ENCODE peak calls at places on chromosome 22, in seven cellular contexts. One of them, this sample, is unnamed.

GRCh38 chr22:46848227-46848626 is 85.8 kb downstream of the TBC1D22A start:
- DNase-seq in fibroblast of the aortic adventitia: no peak
- DNase-seq in psoas muscle: no peak
- DNase-seq in GM12865: no peak
- DNase-seq in heart left ventricle: no peak
- DNase-seq in Calu3: no peak
- DNase-seq in AG09319: no peak
- DNase-seq in this sample: no peak

GRCh38 chr22:49972163-49973017 is 11.8 kb downstream of the PIM3 start:
- DNase-seq in heart left ventricle: peak
- DNase-seq in AG09319: no peak
- DNase-seq in psoas muscle: peak
- DNase-seq in Calu3: no peak
- DNase-seq in GM12865: no peak
- DNase-seq in fibroblast of the aortic adventitia: no peak
- DNase-seq in this sample: no peak

GRCh38 chr22:48651036-48651890 is 1176.4 kb downstream of the BRD1 start:
- DNase-seq in AG09319: no peak
- DNase-seq in fibroblast of the aortic adventitia: no peak
- DNase-seq in Calu3: no peak
- DNase-seq in psoas muscle: no peak
- DNase-seq in heart left ventricle: no peak
- DNase-seq in GM12865: no peak
- DNase-seq in this sample: no peak

GRCh38 chr22:40263191-40263590 is 83.1 kb upstream of the ADSL start:
- DNase-seq in fibroblast of the aortic adventitia: peak
- DNase-seq in GM12865: no peak
- DNase-seq in AG09319: no peak
- DNase-seq in psoas muscle: no peak
- DNase-seq in Calu3: no peak
- DNase-seq in heart left ventricle: peak
- DNase-seq in this sample: peak

GRCh38 chr22:48796295-48797015 is 1031.2 kb downstream of the BRD1 start:
- DNase-seq in AG09319: no peak
- DNase-seq in GM12865: no peak
- DNase-seq in heart left ventricle: no peak
- DNase-seq in fibroblast of the aortic adventitia: no peak
- DNase-seq in Calu3: no peak
- DNase-seq in psoas muscle: no peak
- DNase-seq in this sample: no peak

GRCh38 chr22:19802001-19802880 is 41.7 kb downstream of the TBX1 start:
- DNase-seq in fibroblast of the aortic adventitia: no peak
- DNase-seq in Calu3: no peak
- DNase-seq in AG09319: no peak
- DNase-seq in psoas muscle: no peak
- DNase-seq in heart left ventricle: no peak
- DNase-seq in GM12865: no peak
- DNase-seq in this sample: no peak

GRCh38 chr22:26835929-26836528 is 178.6 kb downstream of the MIAT start:
- DNase-seq in fibroblast of the aortic adventitia: peak
- DNase-seq in GM12865: peak
- DNase-seq in Calu3: peak
- DNase-seq in heart left ventricle: no peak
- DNase-seq in AG09319: no peak
- DNase-seq in psoas muscle: no peak
- DNase-seq in this sample: peak

GRCh38 chr22:50107529-50107928 is 17.7 kb downstream of the MOV10L1 start:
- DNase-seq in psoas muscle: no peak
- DNase-seq in GM12865: no peak
- DNase-seq in Calu3: no peak
- DNase-seq in heart left ventricle: no peak
- DNase-seq in fibroblast of the aortic adventitia: no peak
- DNase-seq in AG09319: no peak
- DNase-seq in this sample: no peak

GRCh38 chr22:37674951-37675929 is at the start of gene LGALS1:
- DNase-seq in fibroblast of the aortic adventitia: peak
- DNase-seq in Calu3: peak
- DNase-seq in GM12865: peak
- DNase-seq in AG09319: peak
- DNase-seq in heart left ventricle: peak
- DNase-seq in psoas muscle: peak
- DNase-seq in this sample: peak

GRCh38 chr22:38570841-38571364 is 920 bp upstream of the DMC1 start:
- DNase-seq in GM12865: peak
- DNase-seq in AG09319: no peak
- DNase-seq in Calu3: peak
- DNase-seq in fibroblast of the aortic adventitia: peak
- DNase-seq in heart left ventricle: peak
- DNase-seq in psoas muscle: peak
- DNase-seq in this sample: no peak

GRCh38 chr22:19035474-19036228 is 86.6 kb downstream of the DGCR2 start:
- DNase-seq in GM12865: peak
- DNase-seq in heart left ventricle: no peak
- DNase-seq in AG09319: no peak
- DNase-seq in fibroblast of the aortic adventitia: no peak
- DNase-seq in psoas muscle: no peak
- DNase-seq in Calu3: no peak
- DNase-seq in this sample: peak

GRCh38 chr22:39493759-39494158 is 8.3 kb upstream of the MIEF1 start:
- DNase-seq in psoas muscle: no peak
- DNase-seq in AG09319: peak
- DNase-seq in fibroblast of the aortic adventitia: peak
- DNase-seq in Calu3: no peak
- DNase-seq in GM12865: no peak
- DNase-seq in heart left ventricle: no peak
- DNase-seq in this sample: peak

GRCh38 chr22:32202539-32203180 is 2.2 kb downstream of the RFPL2 start:
- DNase-seq in heart left ventricle: no peak
- DNase-seq in fibroblast of the aortic adventitia: peak
- DNase-seq in GM12865: peak
- DNase-seq in AG09319: no peak
- DNase-seq in Calu3: peak
- DNase-seq in psoas muscle: no peak
- DNase-seq in this sample: peak

GRCh38 chr22:27880778-27881394 is 38.2 kb downstream of the PITPNB start:
- DNase-seq in GM12865: peak
- DNase-seq in AG09319: peak
- DNase-seq in heart left ventricle: peak
- DNase-seq in psoas muscle: no peak
- DNase-seq in fibroblast of the aortic adventitia: peak
- DNase-seq in Calu3: peak
- DNase-seq in this sample: peak

GRCh38 chr22:40220316-40221054 is 42.8 kb downstream of the TNRC6B start:
- DNase-seq in heart left ventricle: no peak
- DNase-seq in GM12865: no peak
- DNase-seq in AG09319: no peak
- DNase-seq in psoas muscle: no peak
- DNase-seq in Calu3: no peak
- DNase-seq in fibroblast of the aortic adventitia: peak
- DNase-seq in this sample: peak

GRCh38 chr22:44807232-44807631 is 54.9 kb downstream of the ARHGAP8 start:
- DNase-seq in heart left ventricle: no peak
- DNase-seq in psoas muscle: no peak
- DNase-seq in fibroblast of the aortic adventitia: no peak
- DNase-seq in AG09319: no peak
- DNase-seq in GM12865: no peak
- DNase-seq in Calu3: no peak
- DNase-seq in this sample: no peak

GRCh38 chr22:35505394-35506258 is 35.0 kb upstream of the RASD2 start:
- DNase-seq in GM12865: peak
- DNase-seq in psoas muscle: no peak
- DNase-seq in fibroblast of the aortic adventitia: no peak
- DNase-seq in heart left ventricle: no peak
- DNase-seq in AG09319: no peak
- DNase-seq in Calu3: no peak
- DNase-seq in this sample: no peak

GRCh38 chr22:35509451-35509850 is 31.2 kb upstream of the RASD2 start:
- DNase-seq in psoas muscle: no peak
- DNase-seq in AG09319: no peak
- DNase-seq in heart left ventricle: no peak
- DNase-seq in Calu3: no peak
- DNase-seq in GM12865: no peak
- DNase-seq in fibroblast of the aortic adventitia: no peak
- DNase-seq in this sample: no peak

GRCh38 chr22:35509960-35510359 is 30.7 kb upstream of the RASD2 start:
- DNase-seq in AG09319: no peak
- DNase-seq in fibroblast of the aortic adventitia: no peak
- DNase-seq in GM12865: no peak
- DNase-seq in heart left ventricle: no peak
- DNase-seq in psoas muscle: no peak
- DNase-seq in Calu3: no peak
- DNase-seq in this sample: no peak

GRCh38 chr22:35510481-35510934 is 30.1 kb upstream of the RASD2 start:
- DNase-seq in psoas muscle: no peak
- DNase-seq in GM12865: no peak
- DNase-seq in AG09319: no peak
- DNase-seq in fibroblast of the aortic adventitia: no peak
- DNase-seq in heart left ventricle: no peak
- DNase-seq in Calu3: no peak
- DNase-seq in this sample: peak

DNA sequence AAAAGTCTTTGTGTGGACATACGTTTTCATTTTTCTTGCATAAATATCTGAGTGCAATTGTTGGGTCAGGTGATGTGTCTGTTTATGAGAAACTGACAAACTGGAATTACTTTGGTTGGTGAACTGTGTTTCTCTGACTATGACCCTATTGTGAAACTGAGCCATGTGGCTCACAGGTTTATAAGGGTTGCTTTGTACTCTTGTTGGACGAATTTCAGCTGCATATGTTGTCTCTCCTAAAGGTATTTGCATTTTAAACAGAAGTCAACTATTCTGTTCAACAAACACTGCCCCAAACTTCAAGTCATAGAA is 34.4 kb upstream of the RASD2 start:
- DNase-seq in Calu3: no peak
- DNase-seq in fibroblast of the aortic adventitia: no peak
- DNase-seq in heart left ventricle: no peak
- DNase-seq in AG09319: peak
- DNase-seq in GM12865: no peak
- DNase-seq in psoas muscle: no peak
- DNase-seq in this sample: peak
- TF ChIP-seq CTCF in Calu3: no peak
- TF ChIP-seq CTCF in fibroblast of the aortic adventitia: no peak
- TF ChIP-seq CTCF in heart left ventricle: no peak
- TF ChIP-seq CTCF in AG09319: no peak
- TF ChIP-seq CTCF in GM12865: no peak
- TF ChIP-seq CTCF in psoas muscle: no peak
- TF ChIP-seq CTCF in this sample: no peak

DNA sequence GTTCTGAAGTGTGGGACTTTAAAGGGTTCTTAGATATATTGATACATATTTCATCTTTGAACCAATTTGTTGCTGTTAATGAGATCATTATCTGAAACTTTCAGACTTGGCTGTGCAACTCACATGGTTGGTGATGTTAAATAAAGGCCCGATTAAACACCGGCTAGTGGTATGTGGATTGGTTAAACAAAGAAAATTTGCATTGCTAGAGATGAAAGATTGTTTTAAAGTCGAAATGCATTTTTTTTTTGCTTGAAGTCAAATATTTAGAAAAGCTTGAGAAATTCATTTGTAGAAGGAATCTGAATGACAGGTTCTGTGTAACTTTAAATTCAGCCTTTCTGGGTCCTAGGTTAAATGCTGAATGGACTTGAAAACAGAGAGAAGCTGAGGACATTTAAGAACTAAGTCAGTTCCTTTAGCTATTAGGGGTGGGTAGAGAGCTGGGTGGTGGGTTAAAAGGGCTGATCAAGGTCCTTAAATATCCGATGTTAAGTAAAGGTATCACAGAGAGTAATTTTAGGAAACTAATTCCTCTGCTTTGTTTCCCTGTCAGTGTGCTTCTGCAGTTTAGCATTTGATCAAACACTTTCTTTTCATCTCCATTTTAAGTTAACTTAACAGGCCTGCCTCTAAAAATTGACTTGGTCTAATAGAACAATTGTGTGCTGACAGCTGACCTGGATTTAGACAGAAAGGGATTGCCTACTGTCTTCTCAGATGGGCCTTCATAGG is 4.5 kb downstream of the ZNRF3 start:
- DNase-seq in heart left ventricle: no peak
- DNase-seq in psoas muscle: no peak
- DNase-seq in GM12865: no peak
- DNase-seq in AG09319: no peak
- DNase-seq in Calu3: no peak
- DNase-seq in fibroblast of the aortic adventitia: no peak
- DNase-seq in this sample: no peak
- TF ChIP-seq CTCF in heart left ventricle: no peak
- TF ChIP-seq CTCF in psoas muscle: no peak
- TF ChIP-seq CTCF in GM12865: no peak
- TF ChIP-seq CTCF in AG09319: no peak
- TF ChIP-seq CTCF in Calu3: no peak
- TF ChIP-seq CTCF in fibroblast of the aortic adventitia: no peak
- TF ChIP-seq CTCF in this sample: no peak

GRCh38 chr22:23270212-23270733 is 90.0 kb downstream of the BCR start:
- DNase-seq in GM12865: no peak
- DNase-seq in fibroblast of the aortic adventitia: no peak
- DNase-seq in psoas muscle: no peak
- DNase-seq in Calu3: no peak
- DNase-seq in AG09319: no peak
- DNase-seq in heart left ventricle: no peak
- DNase-seq in this sample: peak
- TF ChIP-seq CTCF in GM12865: no peak
- TF ChIP-seq CTCF in fibroblast of the aortic adventitia: peak
- TF ChIP-seq CTCF in psoas muscle: no peak
- TF ChIP-seq CTCF in Calu3: no peak
- TF ChIP-seq CTCF in AG09319: no peak
- TF ChIP-seq CTCF in heart left ventricle: no peak
- TF ChIP-seq CTCF in this sample: peak

DNA sequence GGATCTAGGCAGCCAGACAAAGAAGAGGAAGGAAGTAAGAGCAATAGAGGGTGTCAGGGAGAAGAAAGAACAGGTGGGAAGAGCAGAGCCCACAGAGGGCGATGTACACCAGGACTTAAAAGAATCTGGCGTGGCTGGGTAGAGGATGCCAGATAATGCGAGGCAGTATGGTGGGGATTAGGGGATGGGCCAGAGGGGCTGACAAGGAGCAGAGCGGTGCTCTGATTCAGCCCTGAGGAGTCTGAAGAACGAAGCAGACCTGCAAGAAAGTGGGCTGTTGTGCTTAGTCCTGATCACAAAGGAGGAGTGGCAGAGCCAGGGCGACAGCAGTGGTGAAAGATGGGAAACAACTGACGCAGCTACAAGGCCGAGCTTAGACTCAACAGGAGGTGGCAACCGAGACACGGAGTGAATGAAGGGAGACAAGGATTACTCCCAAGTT is 163.7 kb downstream of the LARGE1 start:
- DNase-seq in Calu3: no peak
- DNase-seq in fibroblast of the aortic adventitia: no peak
- DNase-seq in AG09319: no peak
- DNase-seq in psoas muscle: no peak
- DNase-seq in heart left ventricle: peak
- DNase-seq in GM12865: peak
- DNase-seq in this sample: no peak
- TF ChIP-seq CTCF in Calu3: no peak
- TF ChIP-seq CTCF in fibroblast of the aortic adventitia: no peak
- TF ChIP-seq CTCF in AG09319: no peak
- TF ChIP-seq CTCF in psoas muscle: no peak
- TF ChIP-seq CTCF in heart left ventricle: no peak
- TF ChIP-seq CTCF in GM12865: no peak
- TF ChIP-seq CTCF in this sample: no peak

This sample was measured in fibroblast of villous mesenchyme.